ENCODE peak calls at places on chromosome 1, in five cellular contexts. G is prostate gland, C is H1, H is endothelial cell of umbilical vein, A is heart left ventricle. K is an unnamed sample.

GRCh38 chr1:48817505-48818114 is 40.9 kb upstream of the BEND5 start:
- DNase-seq in G (peak), C (peak), H (no peak), A (peak), K (no peak)

GRCh38 chr1:50829010-50829958 is 130.8 kb downstream of the FAF1 start:
- DNase-seq in G (no peak), C (no peak), H (peak), A (no peak), K (no peak)

GRCh38 chr1:155967410-155968400 is 10.6 kb downstream of the ARHGEF2 start:
- DNase-seq in G (no peak), C (no peak), H (peak), A (peak), K (no peak)

GRCh38 chr1:189567890-189568289 is 909.8 kb downstream of the BRINP3 start:
- DNase-seq in G (no peak), C (no peak), H (no peak), A (no peak), K (no peak)

GRCh38 chr1:206144605-206145004 is 27.4 kb upstream of the AVPR1B start:
- DNase-seq in G (no peak), C (no peak), H (no peak), A (no peak), K (no peak)

GRCh38 chr1:207076181-207076949 is 12.3 kb upstream of the C4BPB start:
- DNase-seq in G (no peak), C (no peak), H (no peak), A (no peak), K (no peak)

GRCh38 chr1:230905733-230906132 is 37.4 kb upstream of the C1orf198 start:
- DNase-seq in G (no peak), C (no peak), H (peak), A (no peak), K (no peak)

GRCh38 chr1:113904292-113904673 is 316 bp downstream of the AP4B1 start:
- DNase-seq in G (no peak), C (no peak), H (no peak), A (no peak), K (no peak)

GRCh38 chr1:69947837-69948236 is 257.5 kb downstream of the LRRC40 start:
- DNase-seq in G (no peak), C (no peak), H (no peak), A (no peak), K (no peak)

GRCh38 chr1:248589334-248589733 is 8.2 kb downstream of the OR2T10 start:
- DNase-seq in G (no peak), C (no peak), H (no peak), A (no peak), K (no peak)

GRCh38 chr1:32199043-32199716 is 1.2 kb upstream of the CCDC28B start:
- DNase-seq in G (no peak), C (no peak), H (no peak), A (no peak), K (no peak)

GRCh38 chr1:15322648-15323350 is 75.8 kb downstream of the FHAD1 start:
- DNase-seq in G (no peak), C (no peak), H (peak), A (peak), K (no peak)

DNA sequence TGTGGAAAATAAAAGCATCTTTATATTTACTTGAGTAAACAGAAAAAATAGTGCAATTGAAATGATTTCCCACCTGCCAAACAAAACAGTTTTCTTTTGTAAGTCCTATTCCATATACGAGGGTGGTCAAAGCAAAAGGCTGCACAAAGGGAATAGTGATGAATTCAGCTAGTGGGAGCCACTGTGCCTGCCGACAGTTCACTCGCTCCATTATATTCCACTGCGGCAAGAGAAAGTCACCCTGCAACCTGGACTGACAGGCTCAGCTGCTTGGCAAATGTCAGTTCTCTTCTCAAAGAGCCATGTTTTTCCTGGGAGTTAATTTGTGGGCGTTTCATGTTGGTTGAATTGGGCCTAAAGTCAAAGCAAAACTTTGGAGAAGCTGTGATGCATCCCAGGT is 145.4 kb downstream of the LMO4 start:
- DNase-seq in G (no peak), C (no peak), H (no peak), A (no peak), K (no peak)
- TF ChIP-seq POLR2A in G (no peak), C (no peak), H (no peak), A (no peak), K (no peak)

GRCh38 chr1:37483785-37484184 is 9.4 kb downstream of the ZC3H12A start:
- DNase-seq in G (no peak), C (no peak), H (no peak), A (no peak), K (no peak)

GRCh38 chr1:37484325-37485051 is 10.1 kb downstream of the ZC3H12A start:
- DNase-seq in G (no peak), C (no peak), H (no peak), A (no peak), K (no peak)

GRCh38 chr1:37486680-37487618 is 12.6 kb downstream of the ZC3H12A start:
- DNase-seq in G (no peak), C (peak), H (peak), A (peak), K (peak)

GRCh38 chr1:37485902-37486679 is 11.7 kb downstream of the ZC3H12A start:
- DNase-seq in G (no peak), C (no peak), H (no peak), A (no peak), K (peak)

GRCh38 chr1:37487619-37487984 is 13.2 kb downstream of the ZC3H12A start:
- DNase-seq in G (no peak), C (no peak), H (no peak), A (no peak), K (no peak)
- TF ChIP-seq POLR2A in G (no peak), C (no peak), H (no peak), A (no peak), K (no peak)

DNA sequence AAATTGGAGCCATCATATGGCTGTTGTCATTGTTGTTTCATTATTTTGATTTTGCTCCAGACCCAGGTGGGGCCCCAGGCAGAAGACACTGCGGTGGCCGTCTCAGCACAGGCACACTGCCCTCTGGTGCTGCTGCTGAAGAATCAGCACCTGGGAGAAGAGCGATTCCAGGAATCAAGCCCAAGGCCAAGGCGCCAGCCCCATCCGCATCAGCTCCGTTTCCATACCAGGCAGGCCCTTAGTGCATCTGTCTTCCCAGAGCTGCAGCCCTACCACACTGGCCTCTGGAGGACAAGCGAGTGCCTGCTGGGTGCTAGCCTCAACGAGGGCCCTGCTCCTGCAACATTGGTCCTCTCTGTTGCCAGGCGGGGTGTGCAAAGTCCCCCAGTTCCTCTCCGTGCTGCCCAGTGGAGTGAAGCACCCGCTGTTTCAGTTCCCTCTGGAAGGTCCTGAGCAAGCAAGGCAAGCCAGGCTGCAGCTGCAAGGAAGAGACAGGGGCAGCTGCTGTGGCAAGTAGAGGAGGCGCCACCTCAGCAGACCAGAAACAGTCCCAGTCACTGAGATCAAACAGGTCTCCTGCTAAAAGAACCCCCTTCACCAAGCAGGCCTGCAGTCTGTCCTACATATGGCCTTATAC is 5.2 kb downstream of the GRIK3 start:
- DNase-seq in G (no peak), C (no peak), H (no peak), A (no peak), K (no peak)
- TF ChIP-seq POLR2A in G (no peak), C (no peak), H (no peak), A (no peak), K (no peak)

GRCh38 chr1:221777434-221778072 is 35.7 kb upstream of the DUSP10 start:
- DNase-seq in G (no peak), C (no peak), H (no peak), A (no peak), K (no peak)
- TF ChIP-seq POLR2A in G (no peak), C (no peak), H (no peak), A (no peak), K (no peak)

DNA sequence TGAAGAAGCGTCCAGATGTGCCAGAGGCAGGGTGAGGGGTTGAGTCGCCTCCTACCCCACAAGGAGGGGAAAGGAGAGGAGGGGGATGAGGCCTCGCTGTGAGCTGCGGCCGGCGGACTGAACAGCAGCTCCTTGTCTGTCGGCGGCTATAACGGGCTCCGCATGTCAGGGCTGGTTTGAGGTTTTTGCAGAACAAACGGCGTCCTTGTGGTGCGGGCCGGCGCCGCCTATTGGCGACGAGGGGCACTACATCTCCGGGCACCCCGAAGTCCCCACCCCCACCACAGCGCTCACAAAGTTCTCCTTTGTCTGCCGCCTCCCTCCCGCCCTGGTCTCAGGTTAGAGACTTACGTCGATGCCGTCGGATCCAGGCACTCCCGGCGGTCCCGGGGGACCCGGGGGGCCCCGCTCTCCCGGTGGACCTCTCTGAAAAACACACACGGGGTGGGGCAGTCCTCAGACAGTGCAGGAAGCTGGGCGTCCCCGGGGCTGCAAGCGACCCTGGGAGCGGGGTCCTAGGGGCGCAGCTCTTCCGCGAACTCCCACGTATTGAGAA is 1.8 kb downstream of the COL9A2 start:
- DNase-seq in G (peak), C (peak), H (peak), A (peak), K (peak)
- TF ChIP-seq POLR2A in G (no peak), C (peak), H (no peak), A (no peak), K (no peak)